ENCODE peak calls at places on chromosomes 1 and 21, in seven cellular contexts. N is NCI-H2029; D is mesendoderm; B is astrocyte of the spinal cord; W is stimulated activated CD8-positive, alpha-beta memory T cell treated with anti-CD3 and anti-CD28 coated beads, Interleukin-12 subunit alpha, Interleukin-12 subunit beta, amount 100 ng/mL, for 1 hour; Z is body of pancreas; E is WTC11. A is an unnamed sample.

GRCh38 chr21:35026617-35027557 is 22.2 kb downstream of the RUNX1 start:
- DNase-seq in B (peak; percentile 66), E (peak; percentile 63), N (no peak), Z (peak; percentile 38), W (peak; percentile 70), D (peak; percentile 61), A (peak; percentile 63)

GRCh38 chr1:67814121-67814772 is 19.0 kb downstream of the GNG12 start:
- DNase-seq in E (no peak), N (no peak), W (no peak), Z (no peak), D (no peak), B (no peak), A (no peak)

GRCh38 chr1:220696863-220697231 is 6.7 kb downstream of the C1orf115 start:
- DNase-seq in D (no peak), E (no peak), Z (no peak), B (no peak), W (no peak), N (no peak), A (no peak)

GRCh38 chr1:56977910-56978309 is 12.1 kb upstream of the C8B start:
- DNase-seq in B (no peak), W (no peak), D (no peak), E (no peak), Z (no peak), N (no peak), A (no peak)

GRCh38 chr1:85085417-85085816 is 37.1 kb upstream of the MCOLN3 start:
- DNase-seq in N (no peak), E (no peak), B (no peak), D (no peak), Z (no peak), W (no peak), A (no peak)

GRCh38 chr1:68332041-68332440 is 99.7 kb upstream of the WLS start:
- DNase-seq in D (no peak), B (no peak), Z (no peak), W (no peak), N (no peak), E (no peak), A (no peak)

GRCh38 chr1:59477867-59478266 is 181.0 kb downstream of the FGGY start:
- DNase-seq in D (peak; percentile 13), E (no peak), B (no peak), Z (no peak), N (no peak), W (no peak), A (no peak)

GRCh38 chr1:63148825-63149645 is 173.3 kb upstream of the FOXD3 start:
- DNase-seq in E (peak; percentile 66), W (no peak), B (peak; percentile 61), N (peak; percentile 14), Z (peak; percentile 59), D (peak; percentile 77), A (no peak)

GRCh38 chr1:223714849-223715709 is 2.7 kb downstream of the CAPN2 start:
- DNase-seq in W (no peak), E (no peak), B (peak; percentile 83), D (peak; percentile 94), N (peak; percentile 68), Z (no peak), A (no peak)

GRCh38 chr21:36917487-36918158 is 48.8 kb downstream of the HLCS start:
- DNase-seq in W (no peak), B (peak; percentile 68), D (peak; percentile 78), Z (peak; percentile 63), N (no peak), E (peak; percentile 43), A (no peak)

GRCh38 chr1:153922076-153922837 is 515 bp downstream of the GATAD2B start:
- DNase-seq in Z (no peak), E (peak; percentile 73), D (peak; percentile 94), W (peak; percentile 37), N (peak; percentile 71), B (peak; percentile 5), A (no peak)

GRCh38 chr1:77874804-77875445 is 13.5 kb upstream of the NEXN start:
- DNase-seq in B (peak; percentile 55), N (no peak), Z (no peak), D (peak; percentile 10), W (no peak), E (no peak), A (no peak)

GRCh38 chr21:42865361-42866160 is 13.8 kb downstream of the WDR4 start:
- DNase-seq in W (no peak), E (no peak), N (no peak), D (no peak), B (no peak), Z (no peak), A (no peak)

A was measured in activated CD4-positive, CD25-positive, alpha-beta regulatory T cell treated with anti-CD3 and anti-CD28 coated beads, Interleukin-2, amount 50 U/mL, for 16 hours.